ENCODE peak calls at places on chromosomes 6 and 20, in five cellular contexts. L is endothelial cell of umbilical vein, W is PC-9, M is right atrium auricular region, R is MM.1S. X is an unnamed sample.

GRCh38 chr6:168394606-168395005 is 46.4 kb upstream of the SMOC2 start:
- DNase-seq in R (no peak), L (no peak), W (no peak), M (no peak), X (no peak)

GRCh38 chr6:48472121-48472520 is 361.1 kb upstream of the PTCHD4 start:
- DNase-seq in L (no peak), M (no peak), W (no peak), R (no peak), X (no peak)

GRCh38 chr6:2674857-2675256 is 75.9 kb downstream of the MYLK4 start:
- DNase-seq in L (no peak), W (no peak), R (no peak), M (no peak), X (no peak)

GRCh38 chr6:84282566-84282965 is 55.1 kb upstream of the CEP162 start:
- DNase-seq in L (peak; percentile 30), R (no peak), M (no peak), W (no peak), X (peak; percentile 50)

GRCh38 chr6:162271922-162272321 is 455.6 kb downstream of the PRKN start:
- DNase-seq in R (no peak), L (no peak), M (no peak), W (no peak), X (no peak)

GRCh38 chr6:30687659-30688431 is 1.4 kb upstream of the PPP1R18 start:
- DNase-seq in R (no peak), M (no peak), L (no peak), W (peak; percentile 38), X (no peak)

GRCh38 chr6:148166339-148166949 is 176.2 kb upstream of the SASH1 start:
- DNase-seq in W (no peak), L (peak; percentile 75), M (no peak), R (peak; percentile 18), X (no peak)

GRCh38 chr6:21587925-21588811 is 5.4 kb upstream of the SOX4 start:
- DNase-seq in W (peak; percentile 59), M (no peak), L (peak; percentile 83), R (peak; percentile 66), X (peak; percentile 33)

DNA sequence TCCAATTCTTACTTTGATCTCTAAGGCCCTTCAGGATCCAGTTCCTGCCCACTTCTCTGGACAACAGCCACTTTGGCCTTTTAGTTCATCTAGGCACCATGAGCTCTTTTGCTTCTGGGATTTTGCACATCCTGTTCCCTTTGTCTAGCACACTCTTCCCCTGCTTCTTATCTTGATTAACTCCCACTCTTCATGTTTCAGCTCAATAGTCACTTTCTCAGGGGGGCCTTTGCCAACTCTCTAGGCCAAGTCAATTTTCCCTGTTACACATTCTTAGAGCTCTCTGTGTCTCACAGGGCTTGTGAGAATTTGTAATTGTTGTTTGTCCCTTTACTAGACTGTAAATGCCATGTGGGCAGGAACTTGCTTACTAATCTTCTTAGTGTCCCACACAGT is 58.1 kb upstream of the EPB41L1 start:
- DNase-seq in M (no peak), R (no peak), W (no peak), L (no peak), X (no peak)
- H3K4me1 ChIP-seq in M (peaks cover 38% of the 10 kb centered on the region), R (peaks cover 74% of the 10 kb centered on the region), W (peaks cover 51% of the 10 kb centered on the region), L (peaks cover 29% of the 10 kb centered on the region), X (peaks cover 50% of the 10 kb centered on the region)

DNA sequence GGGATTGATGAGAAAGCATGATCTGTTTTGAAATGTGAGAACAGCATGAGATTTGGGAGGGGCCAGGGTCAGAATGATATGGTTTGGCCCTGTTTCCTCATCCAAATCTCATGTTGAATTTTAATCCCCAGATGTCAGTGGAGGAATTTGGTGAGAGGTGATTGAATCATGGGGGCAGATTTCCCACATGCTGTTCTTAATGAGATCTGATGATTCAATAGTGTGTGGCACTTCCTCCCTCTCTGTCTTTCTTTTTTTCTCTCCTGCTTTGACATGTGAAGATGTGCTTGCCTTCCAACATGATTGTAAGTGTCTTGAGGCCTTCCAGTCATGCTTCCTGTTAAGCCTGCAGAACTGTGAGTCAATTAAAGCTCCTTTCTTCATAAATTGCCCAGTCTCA is 1060.3 kb upstream of the CITED2 start:
- DNase-seq in L (no peak), M (no peak), R (no peak), W (no peak), X (no peak)
- H3K4me1 ChIP-seq in L (no peaks in the 10 kb centered on the region), M (peaks cover 7% of the 10 kb centered on the region), R (no peaks in the 10 kb centered on the region), W (peaks cover 7% of the 10 kb centered on the region), X (no peaks in the 10 kb centered on the region)

GRCh38 chr6:53043626-53044025 is 21.6 kb upstream of the FBXO9 start:
- DNase-seq in L (no peak), R (no peak), M (no peak), W (no peak), X (no peak)
- H3K4me1 ChIP-seq in L (peaks cover 24% of the 10 kb centered on the region), R (peaks cover 12% of the 10 kb centered on the region), M (peaks cover 35% of the 10 kb centered on the region), W (peaks cover 17% of the 10 kb centered on the region), X (peaks cover 11% of the 10 kb centered on the region)

DNA sequence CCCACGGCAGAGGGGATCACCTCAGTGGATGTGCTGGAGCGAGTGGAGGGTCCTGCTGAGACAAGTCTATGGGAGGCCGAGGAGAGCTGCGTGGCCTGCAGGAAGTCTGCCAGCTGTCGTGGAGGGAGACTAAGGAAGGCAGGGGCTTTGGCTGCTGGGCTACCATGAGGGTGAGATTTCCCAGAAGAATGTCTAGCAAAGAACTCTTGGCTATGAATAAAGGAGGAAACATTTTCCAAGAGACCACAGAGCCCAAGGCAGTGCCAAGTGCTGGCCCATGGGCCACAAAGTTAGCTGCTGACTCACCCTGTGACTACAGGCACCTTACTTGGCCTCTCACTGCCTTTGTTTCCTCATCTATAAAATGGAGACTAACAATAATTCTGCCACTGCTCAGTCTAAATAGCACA is 73.4 kb downstream of the PRDM1 start:
- DNase-seq in W (peak; percentile 44), L (no peak), M (no peak), R (peak; percentile 2), X (no peak)
- H3K4me1 ChIP-seq in W (peaks cover 13% of the 10 kb centered on the region), L (no peaks in the 10 kb centered on the region), M (no peaks in the 10 kb centered on the region), R (peaks cover 55% of the 10 kb centered on the region), X (no peaks in the 10 kb centered on the region)